ENCODE peak calls at places on chromosomes 6 and 20, in seven cellular contexts. Y, H, I, A, F, U and N are unnamed samples.

GRCh38 chr20:8963330-8963729 is 105.6 kb upstream of the PLCB4 start:
- DNase-seq in Y (no peak), H (no peak), I (no peak), A (no peak), F (no peak), U (no peak), N (no peak)

GRCh38 chr6:31888281-31889258 is 8.9 kb downstream of the EHMT2 start:
- DNase-seq in Y (no peak), H (peak; percentile 27), I (no peak), A (peak; percentile 56), F (peak; percentile 65), U (peak; percentile 84), N (no peak)

GRCh38 chr6:123604067-123604466 is 32.7 kb downstream of the TRDN start:
- DNase-seq in Y (no peak), H (no peak), I (no peak), A (no peak), F (no peak), U (no peak), N (no peak)

GRCh38 chr20:61830241-61830930 is 235.3 kb downstream of the TAF4 start:
- DNase-seq in Y (no peak), H (no peak), I (no peak), A (no peak), F (no peak), U (peak; percentile 54), N (no peak)

GRCh38 chr6:21462519-21462852 is 131.1 kb upstream of the SOX4 start:
- DNase-seq in Y (no peak), H (no peak), I (no peak), A (no peak), F (no peak), U (no peak), N (no peak)

GRCh38 chr20:23116301-23117089 is 30.4 kb upstream of the CD93 start:
- DNase-seq in Y (no peak), H (no peak), I (no peak), A (no peak), F (no peak), U (peak; percentile 72), N (no peak)

GRCh38 chr6:71012871-71013456 is 56.1 kb upstream of the B3GAT2 start:
- DNase-seq in Y (no peak), H (peak; percentile 59), I (no peak), A (no peak), F (no peak), U (no peak), N (peak; percentile 28)

GRCh38 chr6:19754686-19755085 is 82.5 kb upstream of the ID4 start:
- DNase-seq in Y (no peak), H (no peak), I (no peak), A (no peak), F (no peak), U (no peak), N (no peak)

GRCh38 chr6:135780326-135780725 is 71.2 kb upstream of the PDE7B start:
- DNase-seq in Y (no peak), H (no peak), I (no peak), A (no peak), F (no peak), U (no peak), N (no peak)

GRCh38 chr6:21826031-21826430 is 232.5 kb downstream of the SOX4 start:
- DNase-seq in Y (no peak), H (no peak), I (no peak), A (no peak), F (no peak), U (no peak), N (peak; percentile 31)

GRCh38 chr20:38129248-38129865 is 35.7 kb downstream of the TGM2 start:
- DNase-seq in Y (no peak), H (no peak), I (peak; percentile 10), A (no peak), F (no peak), U (peak; percentile 25), N (no peak)

GRCh38 chr20:59824711-59825562 is 108.5 kb downstream of the SYCP2 start:
- DNase-seq in Y (no peak), H (no peak), I (no peak), A (no peak), F (no peak), U (peak; percentile 47), N (no peak)

DNA sequence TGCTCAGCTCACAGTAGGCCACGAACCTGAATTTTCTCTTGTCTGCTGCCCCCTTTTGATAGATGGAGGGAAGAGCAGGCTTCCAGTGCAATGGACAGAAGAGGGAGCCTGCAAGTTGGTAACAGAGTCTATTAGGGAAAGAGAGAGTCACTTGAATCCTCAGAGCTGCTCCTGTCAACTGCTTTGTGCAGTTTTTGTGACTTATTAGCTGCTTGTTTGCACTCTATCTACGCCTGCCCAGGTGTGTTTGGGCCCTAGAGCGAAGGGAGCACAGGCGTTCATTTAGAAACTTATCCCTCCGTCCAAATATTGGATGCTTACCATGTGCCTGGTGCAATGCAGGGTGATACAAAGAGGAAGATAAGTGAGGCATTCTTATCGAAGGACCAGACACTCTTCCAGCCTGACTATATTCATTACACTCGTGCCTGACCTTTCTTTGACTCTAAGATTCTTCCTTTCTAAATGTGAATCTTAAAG is 11.6 kb upstream of the SLC2A12 start:
- DNase-seq in Y (no peak), H (peak; percentile 72), I (peak; percentile 71), A (peak; percentile 71), F (peak; percentile 50), U (no peak), N (peak; percentile 68)
- H3K4me3 ChIP-seq in Y (no peak overlapping the region), H (no peak overlapping the region), I (no peak overlapping the region), A (no peak overlapping the region), F (no peak overlapping the region), U (no peak overlapping the region), N (no peak overlapping the region)

GRCh38 chr6:44404715-44405099 is 17.2 kb downstream of the CDC5L start:
- DNase-seq in Y (no peak), H (no peak), I (peak; percentile 26), A (no peak), F (no peak), U (no peak), N (no peak)

GRCh38 chr6:44407951-44408670 is 20.6 kb downstream of the CDC5L start:
- DNase-seq in Y (no peak), H (no peak), I (no peak), A (no peak), F (no peak), U (no peak), N (no peak)

GRCh38 chr6:44411141-44411540 is 23.6 kb downstream of the CDC5L start:
- DNase-seq in Y (no peak), H (no peak), I (no peak), A (no peak), F (no peak), U (no peak), N (no peak)

GRCh38 chr6:44410363-44410762 is 22.9 kb downstream of the CDC5L start:
- DNase-seq in Y (no peak), H (no peak), I (no peak), A (no peak), F (no peak), U (no peak), N (no peak)

DNA sequence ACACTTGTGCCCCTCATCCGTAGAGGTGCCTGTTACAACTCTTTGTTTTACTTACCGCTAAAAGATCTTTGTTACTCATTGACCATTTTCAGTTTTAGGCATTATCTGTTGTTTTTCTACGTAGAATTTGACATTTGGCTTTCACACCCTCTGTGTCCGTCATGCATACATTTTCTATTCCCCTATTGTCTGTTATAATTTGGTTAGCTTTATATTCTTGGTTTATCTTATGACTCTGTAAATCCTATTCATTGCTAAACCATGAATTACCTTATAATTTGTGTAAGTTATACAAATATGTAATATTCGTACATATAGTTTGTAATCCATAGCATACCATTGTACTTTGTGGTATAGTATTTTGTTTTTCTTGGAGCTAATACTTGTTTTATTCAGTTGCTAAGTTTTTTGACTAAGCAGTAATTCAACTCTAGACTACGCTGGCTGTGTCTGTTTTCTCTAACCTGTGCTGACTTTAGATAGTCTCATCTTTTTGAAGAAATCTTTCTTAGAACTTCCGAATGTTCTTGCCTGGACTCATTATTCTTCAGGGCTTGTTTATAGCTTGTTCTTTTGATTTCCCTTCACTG is 21.8 kb downstream of the CDC5L start:
- DNase-seq in Y (no peak), H (no peak), I (no peak), A (no peak), F (no peak), U (no peak), N (no peak)
- H3K36me3 ChIP-seq in Y (peaks cover 87% of the 10 kb centered on the region), H (peaks cover 17% of the 10 kb centered on the region), I (no peaks in the 10 kb centered on the region), A (no peaks in the 10 kb centered on the region), F (peaks cover 48% of the 10 kb centered on the region), U (peaks cover 100% of the 10 kb centered on the region), N (peaks cover 52% of the 10 kb centered on the region)

DNA sequence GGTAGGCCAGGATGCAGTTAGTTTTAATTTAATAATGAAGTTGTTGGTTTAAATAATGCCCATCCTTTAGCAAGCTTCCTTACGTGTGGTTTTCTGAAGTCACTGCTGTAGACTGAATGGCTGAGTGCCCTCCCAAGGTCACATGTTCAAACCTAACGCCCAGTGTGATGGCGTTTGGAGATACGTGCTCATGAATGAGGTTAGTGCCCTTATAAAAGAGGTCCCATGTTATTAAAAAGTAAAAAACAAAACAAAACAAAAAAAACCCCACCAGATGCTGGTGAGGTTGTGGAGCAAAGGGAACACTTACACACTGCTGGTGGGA is 16.3 kb downstream of the LRP11 start:
- DNase-seq in Y (no peak), H (no peak), I (no peak), A (no peak), F (no peak), U (no peak), N (no peak)
- H3K4me3 ChIP-seq in Y (no peak overlapping the region), H (no peak overlapping the region), I (no peak overlapping the region), A (no peak overlapping the region), F (no peak overlapping the region), U (no peak overlapping the region), N (no peak overlapping the region)

GRCh38 chr6:69861986-69862385 is 4.4 kb upstream of the COL19A1 start:
- DNase-seq in Y (no peak), H (no peak), I (no peak), A (no peak), F (no peak), U (no peak), N (no peak)
- H3K36me3 ChIP-seq in Y (no peaks in the 10 kb centered on the region), H (no peaks in the 10 kb centered on the region), I (no peaks in the 10 kb centered on the region), A (no peaks in the 10 kb centered on the region), F (no peaks in the 10 kb centered on the region), U (no peaks in the 10 kb centered on the region), N (no peaks in the 10 kb centered on the region)

GRCh38 chr6:11653028-11653583 is 115.6 kb downstream of the TMEM170B start:
- DNase-seq in Y (peak; percentile 35), H (no peak), I (peak; percentile 46), A (no peak), F (peak; percentile 44), U (no peak), N (peak; percentile 99)

GRCh38 chr6:11650711-11651110 is 113.2 kb downstream of the TMEM170B start:
- DNase-seq in Y (no peak), H (no peak), I (no peak), A (no peak), F (no peak), U (no peak), N (no peak)

GRCh38 chr6:11648889-11649288 is 111.3 kb downstream of the TMEM170B start:
- DNase-seq in Y (no peak), H (no peak), I (no peak), A (no peak), F (no peak), U (no peak), N (no peak)

GRCh38 chr6:11648436-11648775 is 110.9 kb downstream of the TMEM170B start:
- DNase-seq in Y (no peak), H (no peak), I (no peak), A (no peak), F (no peak), U (no peak), N (no peak)

GRCh38 chr6:11650297-11650696 is 112.7 kb downstream of the TMEM170B start:
- DNase-seq in Y (no peak), H (no peak), I (no peak), A (no peak), F (no peak), U (no peak), N (peak; percentile 79)
- H3K4me3 ChIP-seq in Y (no peak overlapping the region), H (no peak overlapping the region), I (no peak overlapping the region), A (no peak overlapping the region), F (no peak overlapping the region), U (no peak overlapping the region), N (no peak overlapping the region)